ENCODE peak calls at places on chromosomes 7 and 10, in four cellular contexts. Q, E, Y and U are unnamed samples.

GRCh38 chr7:81776159-81776558 is 6.3 kb upstream of the HGF start:
- DNase-seq in Q (no peak), Y (no peak), E (no peak), U (no peak)

GRCh38 chr7:129969881-129970446 is 17.2 kb upstream of the UBE2H start:
- DNase-seq in E (no peak), Y (no peak), Q (no peak), U (no peak)

GRCh38 chr7:66950763-66951162 is 29.7 kb downstream of the TMEM248 start:
- DNase-seq in Q (no peak), Y (no peak), E (no peak), U (no peak)

GRCh38 chr10:5493698-5494097 is 5.7 kb downstream of the CALML5 start:
- DNase-seq in Y (no peak), E (no peak), Q (no peak), U (peak; percentile 50)

GRCh38 chr7:134892002-134892693 is 94.2 kb upstream of the AGBL3 start:
- DNase-seq in Y (no peak), Q (no peak), E (no peak), U (peak; percentile 81)

GRCh38 chr10:95276367-95277200 is 14.2 kb downstream of the PDLIM1 start:
- DNase-seq in Y (no peak), E (no peak), Q (no peak), U (no peak)

GRCh38 chr10:91924212-91925021 is 847 bp downstream of the BTAF1 start:
- DNase-seq in E (no peak), Y (no peak), Q (no peak), U (no peak)

GRCh38 chr7:73725703-73726466 is 6.4 kb upstream of the STX1A start:
- DNase-seq in E (peak; percentile 80), Y (no peak), Q (peak; percentile 99), U (peak; percentile 66)

GRCh38 chr10:76133597-76134255 is 702.3 kb downstream of the LRMDA start:
- DNase-seq in Q (no peak), Y (no peak), E (no peak), U (no peak)

GRCh38 chr10:18610517-18610916 is 40.9 kb downstream of the NSUN6 start:
- DNase-seq in Q (no peak), E (peak; percentile 27), Y (no peak), U (peak; percentile 98)

GRCh38 chr7:114864278-114864677 is 57.6 kb upstream of the MDFIC start:
- DNase-seq in Q (no peak), E (no peak), Y (no peak), U (no peak)

GRCh38 chr10:11197266-11197712 is 179.6 kb downstream of the CELF2 start:
- DNase-seq in Y (peak; percentile 79), E (peak; percentile 18), Q (no peak), U (no peak)

GRCh38 chr10:83539528-83540308 is 599.6 kb upstream of the GHITM start:
- DNase-seq in Y (peak; percentile 74), Q (no peak), E (no peak), U (no peak)

GRCh38 chr10:17669185-17669872 is 25.4 kb downstream of the STAM start:
- DNase-seq in Y (peak; percentile 30), Q (no peak), E (no peak), U (no peak)

GRCh38 chr10:49610735-49611165 is 640 bp downstream of the SLC18A3 start:
- DNase-seq in E (no peak), Y (no peak), Q (no peak), U (no peak)

GRCh38 chr7:81339946-81340345 is 421.1 kb upstream of the SEMA3C start:
- DNase-seq in Y (no peak), E (no peak), Q (no peak), U (no peak)

GRCh38 chr7:83248000-83248399 is 85.3 kb upstream of the PCLO start:
- DNase-seq in E (no peak), Y (no peak), Q (no peak), U (no peak)

GRCh38 chr10:94424714-94425337 is 22.5 kb downstream of the TBC1D12 start:
- DNase-seq in E (no peak), Y (no peak), Q (no peak), U (no peak)

GRCh38 chr10:121591186-121591585 is 7.1 kb downstream of the FGFR2 start:
- DNase-seq in Y (no peak), E (no peak), Q (no peak), U (no peak)

GRCh38 chr7:155410436-155410835 is 47.5 kb upstream of the EN2 start:
- DNase-seq in Q (no peak), Y (no peak), E (no peak), U (no peak)

GRCh38 chr10:43389867-43390266 is 18.4 kb downstream of the FXYD4 start:
- DNase-seq in Q (no peak), E (peak; percentile 64), Y (no peak), U (no peak)

GRCh38 chr10:22321156-22321711 is 335 bp downstream of the BMI1 start:
- DNase-seq in Y (no peak), E (no peak), Q (peak; percentile 69), U (peak; percentile 35)

GRCh38 chr10:29896053-29896452 is 163.3 kb downstream of the JCAD start:
- DNase-seq in E (no peak), Q (no peak), Y (no peak), U (no peak)

GRCh38 chr10:128257404-128257803 is 131.2 kb upstream of the MKI67 start:
- DNase-seq in Y (no peak), Q (no peak), E (no peak), U (no peak)

GRCh38 chr10:128254486-128254885 is 128.3 kb upstream of the MKI67 start:
- DNase-seq in Y (no peak), Q (no peak), E (no peak), U (no peak)
- TF ChIP-seq CBFB in Y (no peak), Q (no peak), E (no peak), U (no peak)

GRCh38 chr7:158910254-158911053 is 54.1 kb downstream of the DYNC2I1 start:
- DNase-seq in E (peak; percentile 52), Y (no peak), Q (peak; percentile 24), U (no peak)
- TF ChIP-seq ATF2 in E (no peak), Y (no peak), Q (no peak), U (no peak)

GRCh38 chr10:129373718-129374117 is 93.3 kb upstream of the MGMT start:
- DNase-seq in E (no peak), Q (no peak), Y (no peak), U (no peak)
- TF ChIP-seq CBFB in E (no peak), Q (no peak), Y (no peak), U (no peak)

DNA sequence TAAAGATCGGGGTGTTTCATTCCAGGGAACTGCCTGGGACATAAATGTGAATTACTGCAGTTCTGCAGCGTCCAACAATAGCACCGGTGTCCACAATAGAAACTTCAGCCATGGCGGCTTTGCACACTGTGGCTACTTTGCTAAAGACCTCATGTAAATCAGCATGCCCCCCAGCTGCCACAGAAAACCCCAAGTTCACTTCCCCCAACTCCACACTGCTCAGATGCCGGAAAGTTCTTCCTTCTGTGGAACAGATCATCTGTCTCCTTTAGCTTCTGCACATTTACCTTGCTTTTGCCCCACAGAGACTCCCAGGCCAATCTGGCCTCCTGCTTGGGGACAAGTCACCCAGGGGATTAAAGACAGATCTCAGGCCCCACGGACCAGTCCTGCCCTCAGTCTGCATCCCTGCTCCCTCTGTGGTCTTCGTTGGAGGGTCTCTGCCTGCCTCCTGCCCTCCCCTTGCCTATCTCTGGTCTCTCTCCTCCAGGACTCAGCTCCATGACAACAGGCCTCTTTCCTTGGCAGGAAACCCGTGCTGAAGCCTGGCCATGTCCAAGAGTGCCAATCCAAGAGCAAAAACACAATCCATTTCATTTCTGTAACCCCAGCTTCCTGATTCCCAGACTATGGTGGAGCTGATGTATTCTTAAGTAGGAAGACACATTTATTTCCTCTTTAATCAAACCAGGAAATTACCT is 403.2 kb downstream of the RPS24 start:
- DNase-seq in Y (no peak), E (no peak), Q (no peak), U (no peak)
- TF ChIP-seq ATF2 in Y (no peak), E (no peak), Q (no peak), U (no peak)

GRCh38 chr7:149147730-149148653 is 739 bp downstream of the ZNF398 start:
- DNase-seq in Y (no peak), E (peak; percentile 75), Q (peak; percentile 47), U (peak; percentile 10)
- TF ChIP-seq CBFB in Y (no peak), E (peak; percentile 84), Q (peak; percentile 4), U (no peak)